ENCODE peak calls at places on chromosomes 13 and 19, in six cellular contexts. M is B cell; L is CD4-positive, alpha-beta T cell; F is glutamatergic neuron; N is astrocyte of the spinal cord; Z is cardiac fibroblast. V is an unnamed sample.
A peak's percentile ranks its signal among the peaks of the same experiment; 100 is the strongest.

GRCh38 chr13:79658333-79658975 is 177.5 kb downstream of the NDFIP2 start:
- DNase-seq in L (no peak), N (no peak), F (no peak), M (no peak), Z (no peak), V (no peak)

GRCh38 chr19:32480321-32480720 is 74.8 kb downstream of the DPY19L3 start:
- DNase-seq in Z (no peak), F (no peak), M (no peak), L (no peak), N (no peak), V (no peak)

GRCh38 chr19:49631279-49631588 is 8.7 kb downstream of the RRAS start:
- DNase-seq in N (no peak), M (no peak), F (no peak), Z (peak; percentile 25), L (no peak), V (no peak)

GRCh38 chr19:17215125-17215971 is at the start of gene USE1:
- DNase-seq in F (peak; percentile 87), L (peak; percentile 85), Z (peak; percentile 94), N (peak; percentile 92), M (peak; percentile 94), V (peak; percentile 95)

GRCh38 chr19:14072535-14073231 is at the start of gene MISP3:
- DNase-seq in M (peak; percentile 69), Z (peak; percentile 26), L (no peak), F (peak; percentile 62), N (no peak), V (peak; percentile 91)

GRCh38 chr19:47447470-47448359 is 24.0 kb downstream of the SLC8A2 start:
- DNase-seq in M (no peak), Z (peak; percentile 43), F (peak; percentile 91), L (no peak), N (peak; percentile 15), V (peak; percentile 79)

GRCh38 chr13:61414136-61414535 is 1.5 kb downstream of the PCDH20 start:
- DNase-seq in M (no peak), Z (no peak), L (no peak), N (no peak), F (no peak), V (no peak)

GRCh38 chr19:43997631-43998290 is 5.0 kb upstream of the ZNF230 start:
- DNase-seq in Z (peak; percentile 18), M (no peak), L (no peak), F (no peak), N (peak; percentile 37), V (no peak)

GRCh38 chr19:11693505-11694499 is 44.9 kb downstream of the ZNF823 start:
- DNase-seq in L (no peak), N (peak; percentile 32), M (no peak), Z (peak; percentile 52), F (no peak), V (no peak)

GRCh38 chr19:11291991-11292390 is 4.0 kb upstream of the TSPAN16 start:
- DNase-seq in N (no peak), F (no peak), M (no peak), L (no peak), Z (no peak), V (no peak)

GRCh38 chr13:107351305-107351704 is 783.4 kb upstream of the ARGLU1 start:
- DNase-seq in F (no peak), L (no peak), M (no peak), Z (peak; percentile 67), N (no peak), V (no peak)

GRCh38 chr19:55696301-55697068 is 21.5 kb downstream of the EPN1 start:
- DNase-seq in N (no peak), L (no peak), M (no peak), F (no peak), Z (no peak), V (peak; percentile 46)

GRCh38 chr19:37778613-37779138 is 710 bp downstream of the ZNF573 start:
- DNase-seq in M (no peak), N (no peak), L (no peak), F (peak; percentile 18), Z (peak; percentile 26), V (no peak)

GRCh38 chr19:37779139-37780035 is at the start of gene ZNF573:
- DNase-seq in N (peak; percentile 90), L (peak; percentile 68), M (peak; percentile 79), F (peak; percentile 84), Z (peak; percentile 91), V (peak; percentile 90)
- TF ChIP-seq CTCF in N (peak; percentile 32), L (no peak), M (peak; percentile 18), F (no peak), Z (peak; percentile 32), V (peak; percentile 24)

GRCh38 chr13:42875448-42876269 is 94.3 kb downstream of the FAM216B start:
- DNase-seq in F (peak; percentile 22), L (no peak), Z (peak; percentile 85), N (peak; percentile 60), M (no peak), V (no peak)
- TF ChIP-seq CTCF in F (peak; percentile 16), L (no peak), Z (peak; percentile 38), N (peak; percentile 46), M (no peak), V (no peak)

DNA sequence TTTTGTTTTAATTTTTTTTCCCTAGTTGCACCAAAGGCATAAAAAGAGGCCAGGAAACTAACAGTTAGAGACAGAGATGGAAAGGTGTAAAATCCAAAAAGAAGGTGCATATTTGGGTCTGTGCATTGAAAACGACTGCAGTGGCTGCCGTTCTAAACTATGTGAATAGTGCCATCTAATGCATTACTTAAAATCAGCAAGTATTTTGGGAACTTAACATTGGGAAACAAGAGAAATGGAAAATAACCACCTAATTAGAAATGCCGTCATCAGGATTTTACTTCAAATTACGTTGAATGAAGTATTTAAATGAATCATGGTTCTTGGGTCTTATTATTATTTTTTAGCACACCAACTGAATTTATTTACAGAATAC is 189.5 kb upstream of the MIR17HG start:
- DNase-seq in L (no peak), M (no peak), Z (no peak), N (no peak), F (no peak), V (no peak)
- TF ChIP-seq CTCF in L (no peak), M (no peak), Z (no peak), N (peak; percentile 3), F (no peak), V (peak; percentile 12)

GRCh38 chr13:44050450-44051063 is 170.9 kb downstream of the LACC1 start:
- DNase-seq in M (peak; percentile 17), N (peak; percentile 46), F (no peak), L (no peak), Z (peak; percentile 54), V (no peak)

GRCh38 chr13:44054525-44054924 is 174.8 kb downstream of the LACC1 start:
- DNase-seq in F (no peak), L (no peak), N (no peak), M (no peak), Z (no peak), V (no peak)

GRCh38 chr13:44051405-44051804 is 171.7 kb downstream of the LACC1 start:
- DNase-seq in Z (no peak), F (no peak), N (no peak), M (no peak), L (no peak), V (no peak)

GRCh38 chr13:44051923-44052322 is 172.2 kb downstream of the LACC1 start:
- DNase-seq in L (no peak), F (no peak), Z (peak; percentile 12), N (peak; percentile 46), M (no peak), V (no peak)

DNA sequence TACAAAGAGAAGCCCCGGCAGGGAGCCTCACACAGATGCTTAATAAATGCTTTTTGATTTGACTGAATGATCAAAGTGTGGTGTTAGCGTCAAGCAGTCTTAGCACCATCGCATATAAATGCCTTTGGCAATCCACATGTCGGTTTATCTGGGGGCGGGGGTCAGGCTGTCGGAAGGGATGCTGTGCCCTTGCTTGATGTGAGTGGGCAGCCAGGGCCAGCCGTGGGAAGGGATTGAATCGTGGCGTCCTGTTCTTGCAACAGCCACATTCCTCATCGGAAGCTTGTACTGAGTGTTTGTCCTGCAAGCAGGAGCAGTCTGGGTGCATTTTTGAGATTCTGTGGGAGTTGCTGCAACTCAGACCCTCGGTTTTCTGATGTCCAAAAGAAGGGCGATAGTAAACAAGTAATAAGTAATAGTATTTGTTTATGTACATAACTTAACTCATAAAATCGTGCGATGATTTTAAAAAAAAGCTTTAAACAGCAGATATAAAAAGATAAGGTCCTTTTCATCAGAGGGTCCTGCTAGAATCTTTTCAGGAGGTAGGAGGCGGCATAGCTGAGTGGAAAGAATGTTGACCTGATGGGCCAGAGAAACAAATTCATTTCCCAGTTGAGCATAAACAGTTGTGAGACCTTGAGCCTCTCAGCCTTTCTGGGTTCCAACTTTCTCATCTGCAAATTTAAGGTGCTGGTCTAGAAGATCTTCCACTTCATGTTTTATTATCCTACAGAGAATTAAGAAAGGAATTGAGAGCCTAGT is 173.3 kb downstream of the LACC1 start:
- DNase-seq in F (peak; percentile 18), M (no peak), N (peak; percentile 38), Z (peak; percentile 78), L (no peak), V (peak; percentile 73)
- TF ChIP-seq CTCF in F (no peak), M (no peak), N (no peak), Z (no peak), L (no peak), V (peak; percentile 12)

GRCh38 chr19:4606921-4607678 is 32.2 kb upstream of the TNFAIP8L1 start:
- DNase-seq in L (no peak), F (peak; percentile 98), M (no peak), Z (peak; percentile 70), N (no peak), V (no peak)
- TF ChIP-seq CTCF in L (no peak), F (no peak), M (no peak), Z (no peak), N (no peak), V (no peak)

GRCh38 chr13:99265823-99266426 is 7.7 kb upstream of the GPR18 start:
- DNase-seq in L (no peak), N (peak; percentile 62), Z (peak; percentile 68), F (no peak), M (no peak), V (no peak)
- TF ChIP-seq CTCF in L (peak; percentile 87), N (peak; percentile 56), Z (peak; percentile 56), F (peak; percentile 53), M (peak; percentile 80), V (peak; percentile 70)

DNA sequence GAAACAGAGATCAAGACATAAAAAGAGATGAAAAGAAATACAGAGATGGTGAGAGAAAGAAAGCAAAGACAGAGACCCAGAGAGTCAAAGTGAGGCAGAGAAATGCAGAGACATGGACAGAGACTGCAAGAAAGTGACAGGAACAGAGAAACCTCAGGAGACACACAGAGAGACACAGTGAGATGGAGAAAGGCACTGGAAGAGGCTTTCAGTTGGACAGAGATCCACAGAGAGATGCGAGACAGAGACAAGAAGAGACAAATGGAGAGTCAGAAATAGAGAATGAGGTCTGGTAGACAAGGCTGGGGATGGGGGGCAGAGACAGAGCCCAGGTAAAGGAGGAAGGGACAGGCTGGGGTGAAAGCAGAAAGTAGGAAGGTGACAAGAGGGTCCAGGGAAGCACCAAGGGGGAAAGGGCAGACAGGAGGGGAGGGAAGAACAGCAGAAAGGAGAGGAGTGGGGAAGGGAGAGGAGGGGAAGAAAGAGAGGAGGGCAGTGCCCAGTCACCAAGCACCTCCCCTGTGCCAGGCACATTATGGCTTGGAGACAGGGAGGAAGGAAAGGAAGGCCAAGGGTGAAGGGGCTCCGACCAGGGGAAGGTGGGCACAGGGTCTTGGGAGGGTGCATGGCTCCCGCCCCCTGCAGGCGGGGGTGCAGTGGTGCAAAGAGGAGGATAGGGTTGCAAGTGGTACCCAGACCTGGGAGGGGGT is 38.5 kb downstream of the DEDD2 start:
- DNase-seq in M (peak; percentile 59), L (no peak), Z (no peak), N (no peak), F (peak; percentile 76), V (no peak)
- TF ChIP-seq CTCF in M (peak; percentile 53), L (peak; percentile 29), Z (peak; percentile 48), N (peak; percentile 47), F (peak; percentile 77), V (peak; percentile 7)